ENCODE peak calls at places on chromosomes 6 and 20, in eight cellular contexts. X is neural progenitor cell; C is stimulated activated CD4-positive, alpha-beta T cell treated with anti-CD3 and anti-CD28 coated beads, Interleukin-12 subunit alpha, Interleukin-12 subunit beta, amount 100 ng/mL, for 4 hours; E is A172; K is T-helper 2 cell; P is aorta; B is pancreas; Z is GOT3. H is an unnamed sample.

GRCh38 chr20:22985212-22985611 is 49.9 kb upstream of the SSTR4 start:
- DNase-seq in P (no peak), C (no peak), X (no peak), B (no peak), E (no peak), K (no peak), Z (no peak), H (no peak)

GRCh38 chr6:149094934-149095341 is 222.6 kb upstream of the TAB2 start:
- DNase-seq in B (no peak), E (no peak), K (no peak), P (no peak), C (no peak), X (no peak), Z (no peak), H (peak; percentile 22)

GRCh38 chr6:157763129-157763893 is 59.7 kb upstream of the SNX9 start:
- DNase-seq in X (no peak), K (no peak), C (no peak), B (peak; percentile 99), E (peak; percentile 91), P (peak; percentile 75), Z (no peak), H (peak; percentile 68)

GRCh38 chr6:95805699-95806098 is 210.1 kb upstream of the FUT9 start:
- DNase-seq in E (no peak), Z (no peak), C (no peak), K (no peak), B (no peak), P (no peak), X (no peak), H (no peak)

GRCh38 chr6:53734473-53735299 is 60.1 kb upstream of the LRRC1 start:
- DNase-seq in B (no peak), X (peak; percentile 64), C (no peak), K (no peak), E (peak; percentile 95), P (peak; percentile 53), Z (no peak), H (peak; percentile 89)

GRCh38 chr20:59159091-59159821 is 4.4 kb upstream of the ZNF831 start:
- DNase-seq in Z (no peak), P (no peak), X (peak; percentile 38), C (no peak), K (peak; percentile 68), B (no peak), E (no peak), H (no peak)

GRCh38 chr6:152265651-152266050 is 371.5 kb downstream of the SYNE1 start:
- DNase-seq in K (no peak), P (no peak), E (no peak), Z (no peak), X (no peak), B (no peak), C (no peak), H (no peak)

GRCh38 chr6:108598316-108598863 is 37.7 kb downstream of the FOXO3 start:
- DNase-seq in Z (no peak), P (no peak), C (no peak), X (no peak), K (no peak), B (no peak), E (peak; percentile 59), H (peak; percentile 82)

GRCh38 chr6:80640176-80640575 is 533.7 kb downstream of the BCKDHB start:
- DNase-seq in P (no peak), K (no peak), E (no peak), B (no peak), C (no peak), Z (no peak), X (no peak), H (no peak)

GRCh38 chr6:50102676-50103075 is 52.9 kb upstream of the DEFB112 start:
- DNase-seq in Z (no peak), C (no peak), X (no peak), E (no peak), B (no peak), K (no peak), P (no peak), H (no peak)

GRCh38 chr6:140320081-140320798 is 945.8 kb upstream of the CITED2 start:
- DNase-seq in B (no peak), X (no peak), C (no peak), E (no peak), K (no peak), Z (no peak), P (no peak), H (peak; percentile 16)

GRCh38 chr6:50381106-50381415 is 331.3 kb upstream of the DEFB112 start:
- DNase-seq in E (peak; percentile 52), P (no peak), B (no peak), C (no peak), Z (no peak), X (peak; percentile 43), K (no peak), H (no peak)

GRCh38 chr6:44663860-44664584 is 276.5 kb downstream of the CDC5L start:
- DNase-seq in B (no peak), C (no peak), E (no peak), Z (no peak), K (no peak), X (no peak), P (no peak), H (no peak)

GRCh38 chr6:17086469-17086868 is 15.4 kb upstream of the STMND1 start:
- DNase-seq in C (no peak), X (peak; percentile 59), E (peak; percentile 84), B (peak; percentile 57), K (no peak), P (no peak), Z (no peak), H (peak; percentile 67)

GRCh38 chr6:41008011-41008410 is 31.0 kb downstream of the UNC5CL start:
- DNase-seq in X (no peak), B (no peak), P (no peak), Z (no peak), E (no peak), C (no peak), K (no peak), H (no peak)

GRCh38 chr6:34205916-34206315 is 30.8 kb upstream of the HMGA1 start:
- DNase-seq in B (no peak), E (no peak), C (no peak), P (no peak), Z (no peak), K (no peak), X (no peak), H (no peak)

GRCh38 chr6:27081931-27082330 is 165.6 kb upstream of the PRSS16 start:
- DNase-seq in C (no peak), B (no peak), Z (no peak), P (no peak), X (no peak), K (no peak), E (no peak), H (no peak)

GRCh38 chr20:45611054-45611453 is 18.5 kb upstream of the WFDC10A start:
- DNase-seq in K (no peak), X (no peak), C (peak; percentile 28), E (peak; percentile 33), P (no peak), B (no peak), Z (no peak), H (peak; percentile 93)

GRCh38 chr6:104711371-104711770 is 148.3 kb downstream of the HACE1 start:
- DNase-seq in C (no peak), Z (no peak), K (no peak), B (no peak), X (no peak), P (no peak), E (no peak), H (peak; percentile 90)

GRCh38 chr20:37955511-37955910 is 52.6 kb downstream of the VSTM2L start:
- DNase-seq in C (no peak), X (no peak), Z (no peak), B (no peak), E (no peak), P (no peak), K (no peak), H (no peak)

GRCh38 chr6:49720372-49720771 is 7.0 kb upstream of the CRISP2 start:
- DNase-seq in K (no peak), C (no peak), P (no peak), Z (no peak), B (no peak), E (no peak), X (no peak), H (no peak)

GRCh38 chr20:48877299-48877698 is 44.2 kb upstream of the ARFGEF2 start:
- DNase-seq in Z (no peak), E (no peak), K (no peak), P (no peak), X (no peak), B (no peak), C (no peak), H (no peak)

GRCh38 chr20:34472246-34472925 is 43.8 kb upstream of the DYNLRB1 start:
- DNase-seq in E (peak; percentile 74), P (no peak), K (no peak), Z (no peak), X (no peak), C (no peak), B (no peak), H (peak; percentile 62)

H was measured in HCEC 1CT.